ENCODE peak calls at places on chromosomes 11 and 22, in five cellular contexts. One of them, this sample, is unnamed. For H3K27me3, the result is how much of the 10 kb centered on the place peaks cover.

GRCh38 chr22:50162391-50162956 is 8.1 kb upstream of the PANX2 start:
- DNase-seq in suprapubic skin: no peak
- DNase-seq in GM23338: no peak
- DNase-seq in endodermal cell: no peak
- DNase-seq in aorta: no peak
- DNase-seq in this sample: no peak

GRCh38 chr11:12995211-12995610 is 13.9 kb upstream of the RASSF10 start:
- DNase-seq in suprapubic skin: no peak
- DNase-seq in GM23338: no peak
- DNase-seq in endodermal cell: no peak
- DNase-seq in aorta: no peak
- DNase-seq in this sample: no peak

GRCh38 chr11:14905104-14906033 is 13.3 kb upstream of the CYP2R1 start:
- DNase-seq in suprapubic skin: peak
- DNase-seq in GM23338: peak
- DNase-seq in endodermal cell: peak
- DNase-seq in aorta: peak
- DNase-seq in this sample: peak

GRCh38 chr22:21978564-21979386 is 3.8 kb downstream of the TOP3B start:
- DNase-seq in suprapubic skin: no peak
- DNase-seq in GM23338: no peak
- DNase-seq in endodermal cell: no peak
- DNase-seq in aorta: no peak
- DNase-seq in this sample: no peak

GRCh38 chr11:122038543-122038942 is 77.5 kb downstream of the BLID start:
- DNase-seq in suprapubic skin: no peak
- DNase-seq in GM23338: peak
- DNase-seq in endodermal cell: no peak
- DNase-seq in aorta: no peak
- DNase-seq in this sample: no peak

GRCh38 chr22:48346311-48346710 is 1481.4 kb downstream of the BRD1 start:
- DNase-seq in suprapubic skin: no peak
- DNase-seq in GM23338: no peak
- DNase-seq in endodermal cell: no peak
- DNase-seq in aorta: no peak
- DNase-seq in this sample: no peak

GRCh38 chr11:33691051-33691864 is 9.4 kb downstream of the C11orf91 start:
- DNase-seq in suprapubic skin: no peak
- DNase-seq in GM23338: no peak
- DNase-seq in endodermal cell: no peak
- DNase-seq in aorta: no peak
- DNase-seq in this sample: no peak

GRCh38 chr11:10973416-10973815 is 115.6 kb upstream of the ZBED5 start:
- DNase-seq in suprapubic skin: no peak
- DNase-seq in GM23338: no peak
- DNase-seq in endodermal cell: no peak
- DNase-seq in aorta: no peak
- DNase-seq in this sample: no peak

GRCh38 chr22:36452473-36453265 is 28.8 kb downstream of the TXN2 start:
- DNase-seq in suprapubic skin: no peak
- DNase-seq in GM23338: no peak
- DNase-seq in endodermal cell: no peak
- DNase-seq in aorta: no peak
- DNase-seq in this sample: no peak

GRCh38 chr22:23068832-23069385 is 1.4 kb upstream of the GNAZ start:
- DNase-seq in suprapubic skin: no peak
- DNase-seq in GM23338: no peak
- DNase-seq in endodermal cell: peak
- DNase-seq in aorta: peak
- DNase-seq in this sample: no peak

GRCh38 chr22:48941903-48942625 is 885.6 kb downstream of the BRD1 start:
- DNase-seq in suprapubic skin: no peak
- DNase-seq in GM23338: no peak
- DNase-seq in endodermal cell: peak
- DNase-seq in aorta: no peak
- DNase-seq in this sample: peak

GRCh38 chr22:49827853-49828598 is at the start of gene BRD1:
- DNase-seq in suprapubic skin: no peak
- DNase-seq in GM23338: peak
- DNase-seq in endodermal cell: peak
- DNase-seq in aorta: peak
- DNase-seq in this sample: peak

GRCh38 chr11:103055174-103055890 is 36.6 kb downstream of the DCUN1D5 start:
- DNase-seq in suprapubic skin: no peak
- DNase-seq in GM23338: peak
- DNase-seq in endodermal cell: no peak
- DNase-seq in aorta: no peak
- DNase-seq in this sample: no peak

GRCh38 chr22:50196256-50196655 is 4.6 kb upstream of the SELENOO start:
- DNase-seq in suprapubic skin: no peak
- DNase-seq in GM23338: no peak
- DNase-seq in endodermal cell: no peak
- DNase-seq in aorta: no peak
- DNase-seq in this sample: no peak

GRCh38 chr11:112961751-112962747 is 829 bp downstream of the NCAM1 start:
- DNase-seq in suprapubic skin: peak
- DNase-seq in GM23338: peak
- DNase-seq in endodermal cell: peak
- DNase-seq in aorta: peak
- DNase-seq in this sample: no peak

GRCh38 chr22:50184541-50185383 is 951 bp upstream of the TRABD start:
- DNase-seq in suprapubic skin: no peak
- DNase-seq in GM23338: peak
- DNase-seq in endodermal cell: peak
- DNase-seq in aorta: no peak
- DNase-seq in this sample: no peak

GRCh38 chr11:119714590-119714989 is 14.4 kb downstream of the NECTIN1 start:
- DNase-seq in suprapubic skin: no peak
- DNase-seq in GM23338: no peak
- DNase-seq in endodermal cell: no peak
- DNase-seq in aorta: no peak
- DNase-seq in this sample: no peak

GRCh38 chr11:44773351-44773965 is 46.7 kb downstream of the TSPAN18 start:
- DNase-seq in suprapubic skin: peak
- DNase-seq in GM23338: no peak
- DNase-seq in endodermal cell: peak
- DNase-seq in aorta: no peak
- DNase-seq in this sample: peak

GRCh38 chr22:41260871-41261270 is 20.1 kb upstream of the CHADL start:
- DNase-seq in suprapubic skin: no peak
- DNase-seq in GM23338: no peak
- DNase-seq in endodermal cell: no peak
- DNase-seq in aorta: no peak
- DNase-seq in this sample: no peak

GRCh38 chr11:1287928-1288327 is 21.5 kb downstream of the TOLLIP start:
- DNase-seq in suprapubic skin: no peak
- DNase-seq in GM23338: no peak
- DNase-seq in endodermal cell: no peak
- DNase-seq in aorta: no peak
- DNase-seq in this sample: no peak

GRCh38 chr11:68066742-68067141 is 27.9 kb downstream of the TCIRG1 start:
- DNase-seq in suprapubic skin: no peak
- DNase-seq in GM23338: no peak
- DNase-seq in endodermal cell: no peak
- DNase-seq in aorta: no peak
- DNase-seq in this sample: no peak

GRCh38 chr11:111938687-111939160 is 1.6 kb downstream of the DIXDC1 start:
- DNase-seq in suprapubic skin: no peak
- DNase-seq in GM23338: peak
- DNase-seq in endodermal cell: peak
- DNase-seq in aorta: no peak
- DNase-seq in this sample: no peak

GRCh38 chr11:132202621-132203020 is 832.2 kb downstream of the NTM start:
- DNase-seq in suprapubic skin: no peak
- DNase-seq in GM23338: no peak
- DNase-seq in endodermal cell: no peak
- DNase-seq in aorta: no peak
- DNase-seq in this sample: no peak

GRCh38 chr11:9017773-9018172 is 14.0 kb upstream of the NRIP3 start:
- DNase-seq in suprapubic skin: no peak
- DNase-seq in GM23338: no peak
- DNase-seq in endodermal cell: no peak
- DNase-seq in aorta: peak
- DNase-seq in this sample: no peak

GRCh38 chr11:80533463-80533862 is 1092.6 kb upstream of the TENM4 start:
- DNase-seq in suprapubic skin: no peak
- DNase-seq in GM23338: peak
- DNase-seq in endodermal cell: no peak
- DNase-seq in aorta: no peak
- DNase-seq in this sample: no peak

GRCh38 chr11:60056349-60056969 is at the start of gene MS4A3:
- DNase-seq in suprapubic skin: no peak
- DNase-seq in GM23338: no peak
- DNase-seq in endodermal cell: peak
- DNase-seq in aorta: no peak
- DNase-seq in this sample: no peak

GRCh38 chr22:32050678-32051515 is 7.8 kb downstream of the SLC5A1 start:
- DNase-seq in suprapubic skin: peak
- DNase-seq in GM23338: peak
- DNase-seq in endodermal cell: no peak
- DNase-seq in aorta: peak
- DNase-seq in this sample: peak

GRCh38 chr11:128232588-128232987 is 354.8 kb downstream of the ETS1 start:
- DNase-seq in suprapubic skin: no peak
- DNase-seq in GM23338: no peak
- DNase-seq in endodermal cell: no peak
- DNase-seq in aorta: no peak
- DNase-seq in this sample: no peak

GRCh38 chr11:79018371-79018849 is 422.4 kb downstream of the TENM4 start:
- DNase-seq in suprapubic skin: no peak
- DNase-seq in GM23338: no peak
- DNase-seq in endodermal cell: peak
- DNase-seq in aorta: no peak
- DNase-seq in this sample: no peak

GRCh38 chr11:8370812-8371515 is 107.3 kb upstream of the LMO1 start:
- DNase-seq in suprapubic skin: peak
- DNase-seq in GM23338: no peak
- DNase-seq in endodermal cell: peak
- DNase-seq in aorta: no peak
- DNase-seq in this sample: no peak

GRCh38 chr11:64638017-64638664 is 47.1 kb downstream of the SLC22A12 start:
- DNase-seq in suprapubic skin: no peak
- DNase-seq in GM23338: peak
- DNase-seq in endodermal cell: peak
- DNase-seq in aorta: no peak
- DNase-seq in this sample: no peak
- H3K27me3 ChIP-seq in suprapubic skin: half or more
- H3K27me3 ChIP-seq in GM23338: half or more
- H3K27me3 ChIP-seq in endodermal cell: half or more
- H3K27me3 ChIP-seq in aorta: under half
- H3K27me3 ChIP-seq in this sample: half or more

GRCh38 chr22:28299329-28299728 is 380.3 kb upstream of the PITPNB start:
- DNase-seq in suprapubic skin: no peak
- DNase-seq in GM23338: no peak
- DNase-seq in endodermal cell: peak
- DNase-seq in aorta: no peak
- DNase-seq in this sample: no peak
- H3K27me3 ChIP-seq in suprapubic skin: under half
- H3K27me3 ChIP-seq in GM23338: under half
- H3K27me3 ChIP-seq in endodermal cell: under half
- H3K27me3 ChIP-seq in aorta: under half
- H3K27me3 ChIP-seq in this sample: under half

GRCh38 chr11:58902881-58903280 is 36.4 kb upstream of the GLYATL1 start:
- DNase-seq in suprapubic skin: no peak
- DNase-seq in GM23338: no peak
- DNase-seq in endodermal cell: no peak
- DNase-seq in aorta: no peak
- DNase-seq in this sample: no peak
- H3K27me3 ChIP-seq in suprapubic skin: under half
- H3K27me3 ChIP-seq in GM23338: half or more
- H3K27me3 ChIP-seq in endodermal cell: under half
- H3K27me3 ChIP-seq in aorta: under half
- H3K27me3 ChIP-seq in this sample: under half

DNA sequence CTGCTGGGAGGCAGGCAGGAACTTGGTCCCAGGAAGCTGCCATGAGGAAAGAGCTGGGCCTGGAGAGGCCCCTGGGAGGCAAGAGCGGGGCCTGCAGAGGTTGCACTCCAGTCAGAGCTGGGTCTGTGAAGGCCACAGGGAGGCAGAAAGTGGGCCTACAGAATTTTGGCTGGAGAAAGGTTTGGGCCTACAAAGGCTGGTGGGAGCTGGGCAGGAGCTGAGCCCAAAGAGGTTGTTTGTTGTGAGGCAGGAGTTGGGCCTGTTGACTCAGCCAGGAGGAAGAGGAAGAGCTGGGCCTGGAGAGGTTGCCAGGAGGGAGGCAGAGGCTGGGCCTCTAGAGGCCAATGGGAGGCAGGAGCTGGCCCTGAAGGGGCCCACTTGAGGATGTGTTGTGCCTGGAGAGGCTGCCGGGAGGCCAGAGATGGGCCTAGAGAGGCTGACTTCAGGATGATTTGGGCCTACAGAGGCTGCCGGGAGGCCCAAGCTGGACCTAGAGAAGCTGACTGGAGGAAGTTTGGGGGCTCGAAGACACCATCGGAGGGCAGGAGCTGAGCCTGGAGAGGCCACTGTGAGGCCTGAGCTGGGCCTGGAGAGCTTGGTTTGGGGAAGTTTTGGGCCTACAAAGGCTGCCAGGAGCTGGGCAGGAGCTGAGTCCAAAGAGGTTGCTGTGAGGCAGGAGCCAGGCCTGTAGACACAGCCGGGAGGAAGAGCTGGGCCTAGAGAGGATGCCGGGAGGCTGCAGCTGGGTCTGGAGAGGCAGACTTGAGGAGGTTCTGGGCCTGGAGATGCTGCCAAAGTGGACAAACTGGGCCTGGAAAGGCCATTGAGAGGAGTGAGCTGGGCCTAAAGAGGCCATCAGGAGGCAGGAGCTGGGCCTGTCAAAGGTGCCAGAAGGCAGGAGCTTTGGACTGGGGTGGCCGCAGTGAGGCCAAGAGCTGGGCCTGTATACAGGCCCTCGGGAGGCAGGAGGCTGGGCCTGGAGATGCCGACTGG is 40.7 kb downstream of the OR4C45 start:
- DNase-seq in suprapubic skin: no peak
- DNase-seq in GM23338: no peak
- DNase-seq in endodermal cell: no peak
- DNase-seq in aorta: no peak
- DNase-seq in this sample: no peak
- H3K27me3 ChIP-seq in suprapubic skin: under half
- H3K27me3 ChIP-seq in GM23338: under half
- H3K27me3 ChIP-seq in endodermal cell: under half
- H3K27me3 ChIP-seq in aorta: under half
- H3K27me3 ChIP-seq in this sample: under half

GRCh38 chr11:31805037-31805628 is 6.0 kb downstream of the PAX6 start:
- DNase-seq in suprapubic skin: no peak
- DNase-seq in GM23338: peak
- DNase-seq in endodermal cell: peak
- DNase-seq in aorta: no peak
- DNase-seq in this sample: no peak

GRCh38 chr11:31805629-31806185 is 5.4 kb downstream of the PAX6 start:
- DNase-seq in suprapubic skin: no peak
- DNase-seq in GM23338: peak
- DNase-seq in endodermal cell: peak
- DNase-seq in aorta: no peak
- DNase-seq in this sample: no peak

GRCh38 chr11:31802990-31803812 is 7.9 kb downstream of the PAX6 start:
- DNase-seq in suprapubic skin: no peak
- DNase-seq in GM23338: peak
- DNase-seq in endodermal cell: peak
- DNase-seq in aorta: no peak
- DNase-seq in this sample: no peak

GRCh38 chr11:31803813-31804438 is 7.2 kb downstream of the PAX6 start:
- DNase-seq in suprapubic skin: no peak
- DNase-seq in GM23338: peak
- DNase-seq in endodermal cell: no peak
- DNase-seq in aorta: no peak
- DNase-seq in this sample: no peak

GRCh38 chr11:31804439-31805036 is 6.6 kb downstream of the PAX6 start:
- DNase-seq in suprapubic skin: no peak
- DNase-seq in GM23338: peak
- DNase-seq in endodermal cell: peak
- DNase-seq in aorta: no peak
- DNase-seq in this sample: no peak
- H3K27me3 ChIP-seq in suprapubic skin: half or more
- H3K27me3 ChIP-seq in GM23338: half or more
- H3K27me3 ChIP-seq in endodermal cell: half or more
- H3K27me3 ChIP-seq in aorta: under half
- H3K27me3 ChIP-seq in this sample: half or more

This sample was measured in stomach.